ENCODE peak calls at places on chromosomes 3 and 15, in five cellular contexts. One of them, this sample, is unnamed.

GRCh38 chr3:128166971-128167453 is 13.7 kb downstream of the EEFSEC start:
- DNase-seq in H1: no peak
- DNase-seq in neuronal stem cell: no peak
- DNase-seq in mesenchymal stem cell: no peak
- DNase-seq in IMR-90: no peak
- DNase-seq in this sample: no peak

GRCh38 chr15:29429584-29429983 is 160.0 kb upstream of the NSMCE3 start:
- DNase-seq in neuronal stem cell: no peak
- DNase-seq in IMR-90: no peak
- DNase-seq in H1: no peak
- DNase-seq in mesenchymal stem cell: no peak
- DNase-seq in this sample: no peak

GRCh38 chr15:101250931-101251829 is 668 bp downstream of the CHSY1 start:
- DNase-seq in IMR-90: no peak
- DNase-seq in H1: no peak
- DNase-seq in neuronal stem cell: no peak
- DNase-seq in mesenchymal stem cell: peak; percentile 49
- DNase-seq in this sample: peak; percentile 54

GRCh38 chr15:73737506-73737905 is 15.6 kb downstream of the INSYN1 start:
- DNase-seq in H1: no peak
- DNase-seq in mesenchymal stem cell: no peak
- DNase-seq in IMR-90: no peak
- DNase-seq in neuronal stem cell: no peak
- DNase-seq in this sample: no peak

GRCh38 chr3:134601539-134602439 is 49.0 kb downstream of the KY start:
- DNase-seq in IMR-90: peak; percentile 70
- DNase-seq in neuronal stem cell: peak; percentile 85
- DNase-seq in H1: peak; percentile 29
- DNase-seq in mesenchymal stem cell: peak; percentile 80
- DNase-seq in this sample: peak; percentile 69

GRCh38 chr3:135982404-135982761 is 16.9 kb downstream of the PPP2R3A start:
- DNase-seq in IMR-90: peak; percentile 52
- DNase-seq in H1: no peak
- DNase-seq in mesenchymal stem cell: no peak
- DNase-seq in neuronal stem cell: no peak
- DNase-seq in this sample: no peak

GRCh38 chr3:72890166-72890925 is 2.5 kb downstream of the GXYLT2 start:
- DNase-seq in mesenchymal stem cell: no peak
- DNase-seq in neuronal stem cell: no peak
- DNase-seq in H1: no peak
- DNase-seq in IMR-90: no peak
- DNase-seq in this sample: no peak

GRCh38 chr3:180267202-180267843 is 230.6 kb upstream of the PEX5L start:
- DNase-seq in mesenchymal stem cell: no peak
- DNase-seq in IMR-90: no peak
- DNase-seq in H1: no peak
- DNase-seq in neuronal stem cell: no peak
- DNase-seq in this sample: no peak

GRCh38 chr15:58471341-58471740 is 39.5 kb downstream of the LIPC start:
- DNase-seq in neuronal stem cell: no peak
- DNase-seq in mesenchymal stem cell: peak; percentile 20
- DNase-seq in IMR-90: no peak
- DNase-seq in H1: no peak
- DNase-seq in this sample: peak; percentile 46

GRCh38 chr15:90953947-90954711 is 555 bp upstream of the RCCD1 start:
- DNase-seq in H1: no peak
- DNase-seq in IMR-90: no peak
- DNase-seq in neuronal stem cell: no peak
- DNase-seq in mesenchymal stem cell: no peak
- DNase-seq in this sample: no peak
- H3K4me3 ChIP-seq in H1: no peak overlapping the region
- H3K4me3 ChIP-seq in IMR-90: no peak overlapping the region
- H3K4me3 ChIP-seq in neuronal stem cell: no peak overlapping the region
- H3K4me3 ChIP-seq in mesenchymal stem cell: peak overlapping the region; percentile 86
- H3K4me3 ChIP-seq in this sample: no peak overlapping the region

GRCh38 chr3:141737828-141738635 is at the start of gene RNF7:
- DNase-seq in neuronal stem cell: peak; percentile 96
- DNase-seq in H1: peak; percentile 90
- DNase-seq in mesenchymal stem cell: peak; percentile 96
- DNase-seq in IMR-90: peak; percentile 93
- DNase-seq in this sample: peak; percentile 99
- H4K91ac ChIP-seq in neuronal stem cell: no peak within 1 kb of the TSS
- H4K91ac ChIP-seq in H1: peak within 1 kb of the TSS; percentile 94
- H4K91ac ChIP-seq in mesenchymal stem cell: peak within 1 kb of the TSS; percentile 85
- H4K91ac ChIP-seq in IMR-90: peak within 1 kb of the TSS; percentile 82
- H4K91ac ChIP-seq in this sample: peak within 1 kb of the TSS; percentile 98

GRCh38 chr3:191369081-191370010 is 39.0 kb upstream of the UTS2B start:
- DNase-seq in H1: no peak
- DNase-seq in mesenchymal stem cell: peak; percentile 68
- DNase-seq in IMR-90: peak; percentile 58
- DNase-seq in neuronal stem cell: no peak
- DNase-seq in this sample: peak; percentile 10
- H3K4me2 ChIP-seq in H1: no peak overlapping the region
- H3K4me2 ChIP-seq in mesenchymal stem cell: no peak overlapping the region
- H3K4me2 ChIP-seq in IMR-90: no peak overlapping the region
- H3K4me2 ChIP-seq in neuronal stem cell: no peak overlapping the region
- H3K4me2 ChIP-seq in this sample: no peak overlapping the region

GRCh38 chr15:88894348-88894818 is 961 bp downstream of the HAPLN3 start:
- DNase-seq in H1: no peak
- DNase-seq in mesenchymal stem cell: peak; percentile 26
- DNase-seq in IMR-90: no peak
- DNase-seq in neuronal stem cell: no peak
- DNase-seq in this sample: peak; percentile 73
- H3K4me3 ChIP-seq in H1: peak overlapping the region; percentile 67
- H3K4me3 ChIP-seq in mesenchymal stem cell: peak overlapping the region; percentile 72
- H3K4me3 ChIP-seq in IMR-90: no peak overlapping the region
- H3K4me3 ChIP-seq in neuronal stem cell: peak overlapping the region; percentile 75
- H3K4me3 ChIP-seq in this sample: peak overlapping the region; percentile 72

This sample was measured in trophoblast cell.